ENCODE peak calls at places on chromosomes 6 and 20, in seven cellular contexts. M is activated naive CD4-positive, alpha-beta T cell treated with anti-CD3 and anti-CD28 coated beads, Interleukin-2, amount 10 ng/mL, durations not matched to agents 7 days and 5 days; D is T1000; Q is H54; U is ascending aorta; C is CD4-positive, CD25-positive, alpha-beta regulatory T cell; E is stimulated activated CD4-positive, alpha-beta T cell treated with anti-CD3 and anti-CD28 coated beads, TNF-alpha, amount 100 ng/mL, for 24 hours. Z is an unnamed sample.

GRCh38 chr20:39289316-39289715 is 327.2 kb downstream of the DHX35 start:
- DNase-seq in D (no peak), Q (no peak), C (no peak), E (no peak), U (no peak), M (no peak), Z (no peak)

GRCh38 chr6:41901882-41902519 is 6.8 kb upstream of the USP49 start:
- DNase-seq in C (peak), D (no peak), M (peak), E (peak), U (no peak), Q (no peak), Z (no peak)

GRCh38 chr6:157227202-157228166 is 95.8 kb downstream of the TMEM242 start:
- DNase-seq in M (peak), E (no peak), C (peak), Q (no peak), U (no peak), D (no peak), Z (no peak)

GRCh38 chr20:38125157-38126056 is 39.7 kb downstream of the TGM2 start:
- DNase-seq in E (no peak), D (no peak), Q (no peak), U (peak), C (no peak), M (peak), Z (no peak)

GRCh38 chr6:10351678-10352220 is 63.1 kb downstream of the TFAP2A start:
- DNase-seq in U (no peak), M (no peak), D (no peak), E (no peak), Q (no peak), C (no peak), Z (no peak)

GRCh38 chr6:161915456-161915964 is 641.6 kb upstream of the AGPAT4 start:
- DNase-seq in D (no peak), M (no peak), E (no peak), C (no peak), Q (no peak), U (no peak), Z (no peak)

GRCh38 chr6:104682722-104683643 is 176.7 kb downstream of the HACE1 start:
- DNase-seq in D (no peak), U (no peak), Q (peak), M (peak), C (peak), E (peak), Z (no peak)

GRCh38 chr6:158622545-158623190 is 21.9 kb downstream of the DYNLT1 start:
- DNase-seq in C (no peak), D (no peak), M (no peak), Q (no peak), U (no peak), E (no peak), Z (no peak)

GRCh38 chr6:134822920-134823430 is 126.9 kb downstream of the ALDH8A1 start:
- DNase-seq in C (peak), E (peak), D (peak), Q (peak), M (peak), U (no peak), Z (no peak)

GRCh38 chr6:4641461-4641860 is 134.7 kb upstream of the CDYL start:
- DNase-seq in Q (no peak), C (no peak), E (no peak), U (no peak), D (no peak), M (no peak), Z (no peak)

GRCh38 chr20:35953411-35954199 is 697 bp downstream of the SCAND1 start:
- DNase-seq in D (peak), M (peak), Q (peak), U (no peak), C (peak), E (peak), Z (no peak)

GRCh38 chr6:52551483-52552277 is 25.2 kb downstream of the TRAM2 start:
- DNase-seq in M (no peak), Q (peak), D (peak), E (no peak), U (no peak), C (no peak), Z (no peak)

GRCh38 chr6:169723200-169723909 is 945 bp downstream of the PHF10 start:
- DNase-seq in E (peak), U (no peak), D (peak), C (peak), M (peak), Q (no peak), Z (no peak)

GRCh38 chr6:153099636-153100035 is 31.4 kb downstream of the RGS17 start:
- DNase-seq in Q (no peak), U (no peak), E (no peak), C (no peak), D (no peak), M (no peak), Z (no peak)

GRCh38 chr6:166929534-166930189 is 26.7 kb downstream of the RNASET2 start:
- DNase-seq in Q (no peak), D (no peak), E (no peak), C (no peak), M (no peak), U (no peak), Z (no peak)

GRCh38 chr6:25635886-25636317 is 16.1 kb upstream of the SCGN start:
- DNase-seq in C (no peak), D (no peak), Q (no peak), U (no peak), M (no peak), E (no peak), Z (no peak)

GRCh38 chr20:52833901-52834300 is 138.3 kb upstream of the TSHZ2 start:
- DNase-seq in D (no peak), M (no peak), C (no peak), E (no peak), U (no peak), Q (no peak), Z (no peak)